ENCODE peak calls at places on chromosomes 16 and 17, in five cellular contexts. J is esophagus squamous epithelium, A is H9, M is RWPE1, F is neural progenitor cell. K is an unnamed sample.

GRCh38 chr16:17817260-17817659 is 346.5 kb upstream of the XYLT1 start:
- DNase-seq in J (no peak), A (no peak), M (no peak), F (no peak), K (no peak)

GRCh38 chr16:30786115-30786935 is 680 bp downstream of the ZNF629 start:
- DNase-seq in J (no peak), A (no peak), M (peak), F (peak), K (peak)

GRCh38 chr17:70552230-70552981 is 383.1 kb downstream of the KCNJ2 start:
- DNase-seq in J (no peak), A (peak), M (peak), F (peak), K (peak)

GRCh38 chr17:66976781-66977201 is 12.3 kb downstream of the CACNG4 start:
- DNase-seq in J (no peak), A (no peak), M (no peak), F (peak), K (no peak)

GRCh38 chr16:87712184-87712822 is 53.5 kb downstream of the KLHDC4 start:
- DNase-seq in J (no peak), A (no peak), M (no peak), F (no peak), K (no peak)

GRCh38 chr17:17628388-17629008 is 37.0 kb upstream of the PEMT start:
- DNase-seq in J (no peak), A (no peak), M (no peak), F (no peak), K (no peak)

GRCh38 chr16:67885976-67886375 is 1.3 kb downstream of the NRN1L start:
- DNase-seq in J (no peak), A (no peak), M (no peak), F (no peak), K (no peak)

GRCh38 chr16:52384378-52384777 is 162.6 kb downstream of the TOX3 start:
- DNase-seq in J (no peak), A (no peak), M (no peak), F (no peak), K (peak)

GRCh38 chr16:22813223-22813945 is 578 bp upstream of the HS3ST2 start:
- DNase-seq in J (no peak), A (peak), M (peak), F (peak), K (peak)

GRCh38 chr17:5661486-5662125 is 77.3 kb upstream of the NLRP1 start:
- DNase-seq in J (no peak), A (peak), M (no peak), F (peak), K (no peak)

DNA sequence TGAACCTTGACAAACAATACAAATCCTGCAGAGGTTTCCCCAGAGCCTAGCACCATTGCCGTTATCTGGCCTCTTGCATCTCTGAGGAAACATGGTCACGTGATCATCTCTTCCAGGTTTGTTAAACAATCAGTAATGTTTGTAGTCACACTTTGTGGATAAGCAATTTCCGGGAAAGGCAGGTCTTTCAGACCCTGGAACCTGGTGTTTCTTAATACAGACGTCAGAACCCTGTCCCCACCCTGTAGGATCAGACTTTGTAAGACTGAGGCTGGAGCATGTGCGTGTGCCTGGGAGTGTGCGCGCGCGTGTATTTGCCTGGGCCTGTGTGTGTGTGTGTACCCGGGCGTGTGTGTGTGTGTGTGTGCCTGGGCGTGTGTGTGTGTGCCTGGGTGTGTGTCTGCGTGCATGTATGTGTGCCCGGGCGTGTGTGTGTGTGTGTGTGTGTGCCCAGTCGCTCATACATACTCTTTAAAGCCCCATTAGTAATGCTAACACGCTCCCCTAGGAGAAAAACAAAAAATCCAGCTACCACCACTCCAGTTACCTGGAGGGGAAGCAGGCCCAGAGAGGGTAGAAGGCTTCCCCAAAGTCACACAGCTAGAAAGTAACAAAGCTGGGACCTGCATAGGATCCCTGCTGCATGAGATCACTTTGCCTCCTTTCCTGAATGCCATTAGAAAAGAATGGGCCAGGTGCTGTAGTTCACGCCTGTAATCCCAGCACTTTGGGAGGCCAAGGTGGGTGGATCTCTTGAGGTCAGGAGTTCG is 5.3 kb downstream of the CTNS start:
- DNase-seq in J (no peak), A (no peak), M (no peak), F (no peak), K (no peak)
- H3K27ac ChIP-seq in J (no peak), A (no peak), M (no peak), F (no peak), K (no peak)

DNA sequence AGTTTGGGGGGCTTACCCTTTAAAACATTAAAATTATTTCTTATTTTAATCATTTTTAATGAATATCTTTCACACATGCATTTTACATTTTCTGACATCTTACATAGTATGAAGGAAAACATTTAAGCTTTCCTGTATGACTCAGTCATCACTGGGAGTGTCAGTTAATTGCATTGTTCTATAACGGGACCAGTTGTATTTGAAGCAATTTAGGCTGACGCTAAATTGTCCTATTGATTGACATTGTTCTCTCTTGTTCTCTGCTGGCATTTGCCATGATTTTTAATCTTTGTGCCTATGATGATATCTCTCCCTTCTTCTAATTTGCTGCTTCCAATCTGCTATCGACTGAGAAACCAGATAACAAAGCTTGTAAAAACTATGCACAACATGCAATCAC is 190.5 kb upstream of the PIRT start:
- DNase-seq in J (no peak), A (no peak), M (no peak), F (no peak), K (no peak)
- TF ChIP-seq CTCF in J (no peak), A (no peak), M (no peak), F (no peak), K (no peak)

DNA sequence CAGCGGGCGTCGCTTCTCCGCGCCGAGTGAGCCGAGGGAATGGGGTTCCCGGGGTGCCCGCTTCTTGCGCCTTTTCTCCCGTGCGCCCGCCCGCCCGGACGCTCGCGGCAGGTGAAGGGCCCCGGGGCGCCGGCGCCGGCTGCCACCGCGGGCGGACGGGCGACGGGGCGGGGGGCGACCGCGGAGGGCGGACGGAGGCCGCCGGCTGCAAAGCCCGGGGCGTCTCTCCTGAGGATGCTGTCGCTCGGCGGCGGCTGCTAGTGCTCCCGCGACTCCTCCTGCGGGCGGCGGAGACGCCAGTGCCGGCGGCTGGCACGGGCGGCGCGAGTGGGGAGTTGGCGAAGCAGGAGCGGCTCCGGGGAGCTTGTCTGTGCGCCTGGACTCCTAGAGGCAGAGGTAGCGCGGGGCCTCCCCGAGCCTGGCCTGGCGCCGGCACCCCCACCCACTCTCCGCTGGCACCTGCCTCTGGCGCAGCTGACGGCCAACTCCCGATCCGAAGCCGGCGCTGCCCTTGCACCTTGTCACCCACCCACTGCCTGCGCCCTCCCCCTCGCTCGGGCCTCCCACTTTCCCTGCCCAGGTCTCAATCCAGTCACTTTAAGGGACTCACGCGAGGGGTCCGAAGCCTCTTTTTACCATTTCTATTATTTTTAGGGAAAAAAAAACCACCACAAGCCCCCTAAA is at the start of gene FAM20A:
- DNase-seq in J (no peak), A (peak), M (no peak), F (peak), K (peak)
- H3K27ac ChIP-seq in J (peak), A (no peak), M (peak), F (no peak), K (no peak)

GRCh38 chr16:3042376-3042775 is 4.0 kb upstream of the MMP25 start:
- DNase-seq in J (no peak), A (no peak), M (no peak), F (no peak), K (no peak)
- TF ChIP-seq CTCF in J (no peak), A (no peak), M (no peak), F (no peak), K (no peak)

DNA sequence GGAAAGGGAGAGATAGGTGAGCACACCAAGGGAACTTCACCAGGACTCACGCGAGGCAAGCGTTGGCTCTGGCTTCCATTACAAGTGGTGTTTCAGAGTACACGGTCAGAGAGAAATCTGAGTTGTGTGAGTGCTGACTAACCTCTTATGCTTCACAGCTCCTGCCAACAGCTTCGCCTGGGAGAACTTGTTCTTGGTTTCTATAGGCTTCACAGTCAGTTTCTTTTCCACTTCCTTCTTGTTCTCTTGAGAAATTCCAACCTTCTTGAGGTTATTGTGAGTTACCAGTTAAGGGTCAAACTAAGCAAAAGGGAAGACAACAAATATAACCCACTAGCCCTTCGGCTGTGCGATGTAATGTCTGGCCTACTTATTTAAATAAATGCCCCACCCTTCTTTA is 18.9 kb downstream of the PSME3IP1 start:
- DNase-seq in J (no peak), A (no peak), M (no peak), F (no peak), K (no peak)
- H3K27ac ChIP-seq in J (peak), A (no peak), M (no peak), F (no peak), K (no peak)

DNA sequence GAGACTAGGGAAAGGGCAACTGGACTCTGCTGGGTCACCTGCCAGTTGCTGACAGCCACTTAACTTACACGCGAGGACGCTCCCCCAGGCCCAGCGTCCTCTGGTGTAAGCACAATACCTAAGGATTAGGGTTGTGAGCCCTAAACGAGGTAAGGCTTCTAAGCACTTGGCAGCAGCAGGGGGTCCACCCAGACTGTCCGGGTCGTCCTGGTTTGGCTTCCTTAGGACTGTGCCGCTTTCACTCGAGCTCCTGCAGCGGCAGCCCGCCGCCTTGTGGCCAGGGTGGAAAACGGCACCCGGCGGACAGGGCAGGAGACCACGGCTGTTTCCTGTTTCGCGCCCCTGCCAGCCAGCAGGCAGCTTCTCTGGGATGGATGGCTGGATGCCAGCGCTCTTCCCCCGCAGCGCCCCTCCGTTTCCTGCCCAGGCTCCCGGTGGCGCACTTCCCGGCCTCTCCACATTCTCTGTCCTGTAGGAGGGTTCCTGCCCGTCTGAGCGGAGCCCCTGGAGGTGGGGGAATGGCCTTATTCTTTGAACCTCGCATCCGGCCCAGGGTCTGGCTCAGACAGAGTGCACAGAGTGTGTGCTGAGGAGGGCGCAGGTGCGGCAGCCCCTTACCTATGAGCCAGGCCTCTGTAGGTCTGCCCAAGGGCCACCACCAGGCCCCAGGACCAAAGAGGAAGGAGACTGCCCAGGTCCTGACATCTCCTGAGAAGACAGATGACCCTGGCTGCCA is 47.0 kb upstream of the AMZ2 start:
- DNase-seq in J (no peak), A (peak), M (peak), F (peak), K (peak)
- TF ChIP-seq CTCF in J (peak), A (peak), M (peak), F (peak), K (peak)

DNA sequence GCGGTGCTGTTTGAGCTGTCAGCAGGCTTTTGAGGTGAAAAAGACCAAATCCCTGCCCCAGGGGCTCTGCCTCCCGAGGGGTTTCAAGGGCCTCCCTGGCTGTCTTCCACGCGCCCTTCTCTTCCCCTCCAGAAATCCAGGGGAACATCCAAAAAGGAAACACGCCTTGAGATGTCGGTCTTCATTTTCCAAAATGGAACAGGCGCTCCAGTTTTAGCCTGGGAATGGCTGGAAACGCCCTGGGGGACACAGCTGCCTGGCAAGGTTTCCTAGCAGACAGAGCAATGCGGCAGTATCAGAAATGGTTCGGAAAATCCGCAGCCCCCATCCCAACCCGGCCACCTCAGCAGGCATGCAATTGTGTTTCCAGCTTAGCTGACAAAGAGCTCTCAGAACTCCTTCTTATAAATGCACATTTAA is 16.6 kb upstream of the LITAF start:
- DNase-seq in J (no peak), A (no peak), M (no peak), F (peak), K (no peak)
- H3K27ac ChIP-seq in J (peak), A (no peak), M (peak), F (peak), K (no peak)

DNA sequence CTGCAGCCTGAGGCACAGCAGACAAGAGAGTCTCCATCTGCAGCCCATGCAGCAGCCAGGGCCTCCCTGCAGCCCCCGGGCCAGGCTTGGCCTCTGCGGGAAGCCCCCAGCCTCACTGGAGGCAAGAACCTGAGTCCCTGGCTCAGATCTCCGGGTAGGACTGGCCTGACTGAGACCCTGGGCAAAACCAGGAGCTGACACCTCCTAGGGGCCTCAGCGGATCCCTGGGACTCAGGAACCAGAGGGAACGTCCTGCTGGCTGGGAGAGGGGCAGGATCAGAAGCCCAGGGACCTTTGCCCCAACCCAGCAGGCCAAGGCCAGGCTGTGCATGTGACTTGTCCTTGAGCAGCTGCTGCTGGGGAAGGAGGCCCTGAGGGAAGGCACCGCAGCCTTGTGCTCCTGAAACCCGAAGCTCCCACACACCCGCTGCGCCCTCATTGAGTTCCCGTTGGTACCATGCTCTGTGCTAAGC is 1.7 kb upstream of the PRSS21 start:
- DNase-seq in J (no peak), A (no peak), M (no peak), F (no peak), K (no peak)
- TF ChIP-seq CTCF in J (no peak), A (no peak), M (no peak), F (no peak), K (no peak)